ENCODE peak calls at places on chromosomes 13 and 19, in six cellular contexts. Q is A549, W is K562, P is SK-N-SH, V is GM12878, H is HepG2. M is an unnamed sample.
A peak's percentile ranks its signal among the peaks of the same experiment; 100 is the strongest.

GRCh38 chr13:30107536-30108136 is 199.7 kb downstream of the KATNAL1 start:
- DNase-seq in V (no peak), Q (no peak), H (no peak), P (no peak), W (no peak), M (peak; percentile 84)

GRCh38 chr13:25267715-25268114 is 19.6 kb downstream of the MTMR6 start:
- DNase-seq in V (no peak), H (no peak), P (peak; percentile 17), Q (no peak), W (no peak), M (peak; percentile 26)

GRCh38 chr13:24671367-24672117 is 8.7 kb upstream of the ATP12A start:
- DNase-seq in H (peak; percentile 54), P (peak; percentile 82), W (peak; percentile 28), V (no peak), Q (peak; percentile 54), M (peak; percentile 72)

GRCh38 chr19:38037151-38037611 is 130.2 kb downstream of the SIPA1L3 start:
- DNase-seq in H (no peak), W (peak; percentile 46), Q (no peak), V (no peak), P (no peak), M (no peak)

GRCh38 chr19:49064768-49065611 is at the start of gene NTF4:
- DNase-seq in Q (peak; percentile 61), P (peak; percentile 88), V (no peak), H (peak; percentile 20), W (peak; percentile 41), M (no peak)

GRCh38 chr13:23722726-23723453 is 152.7 kb downstream of the TNFRSF19 start:
- DNase-seq in P (no peak), H (peak; percentile 82), V (no peak), Q (no peak), W (no peak), M (no peak)

GRCh38 chr13:97347255-97347653 is 86.7 kb upstream of the RAP2A start:
- DNase-seq in P (no peak), H (no peak), V (no peak), W (no peak), Q (no peak), M (no peak)

GRCh38 chr13:23871616-23872220 is 17.5 kb downstream of the MIPEP start:
- DNase-seq in H (peak; percentile 39), V (no peak), P (peak; percentile 46), W (no peak), Q (no peak), M (peak; percentile 59)

GRCh38 chr13:98766120-98766519 is 13.6 kb upstream of the SLC15A1 start:
- DNase-seq in P (no peak), H (no peak), V (no peak), Q (no peak), W (no peak), M (no peak)

GRCh38 chr19:15813916-15814315 is 1.5 kb downstream of the OR10H1 start:
- DNase-seq in P (no peak), H (no peak), W (no peak), Q (no peak), V (no peak), M (no peak)

GRCh38 chr19:33677745-33678426 is 56.1 kb downstream of the CHST8 start:
- DNase-seq in P (no peak), Q (no peak), V (no peak), W (peak; percentile 6), H (no peak), M (no peak)

GRCh38 chr13:31773538-31773937 is 34.2 kb downstream of the RXFP2 start:
- DNase-seq in P (no peak), H (no peak), Q (no peak), V (no peak), W (no peak), M (peak; percentile 91)

GRCh38 chr19:14073232-14073924 is 792 bp downstream of the MISP3 start:
- DNase-seq in V (no peak), H (no peak), P (peak; percentile 92), Q (no peak), W (peak; percentile 85), M (peak; percentile 82)

GRCh38 chr13:23609414-23610186 is 39.4 kb downstream of the TNFRSF19 start:
- DNase-seq in H (no peak), Q (no peak), P (no peak), W (no peak), V (no peak), M (peak; percentile 77)

GRCh38 chr13:19818223-19818842 is 35.6 kb upstream of the PSPC1 start:
- DNase-seq in V (no peak), H (peak; percentile 4), P (peak; percentile 57), W (peak; percentile 48), Q (peak; percentile 7), M (no peak)

DNA sequence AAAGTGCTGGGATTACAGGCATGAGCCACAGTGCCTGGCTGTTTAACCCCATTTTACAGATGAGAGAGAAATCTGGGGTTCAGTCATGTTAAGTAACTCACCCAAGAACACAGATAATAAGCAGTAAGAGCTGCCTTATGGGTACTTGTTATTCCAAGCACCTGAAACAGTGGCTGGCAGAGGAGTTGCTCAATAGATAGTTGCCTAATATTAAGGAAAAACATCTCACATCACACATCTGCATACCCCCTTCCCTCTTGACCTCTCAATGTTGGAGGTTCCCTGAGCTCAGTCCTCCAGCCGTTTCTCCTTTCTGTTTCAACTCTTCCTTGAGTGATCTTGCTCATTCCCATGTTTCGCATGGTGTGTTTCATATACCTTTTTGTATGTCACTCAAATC is 401.9 kb downstream of the KLF12 start:
- DNase-seq in H (no peak), Q (no peak), V (no peak), P (no peak), W (no peak), M (no peak)
- TF ChIP-seq SMC3 in H (no peak), Q (no peak), V (no peak), P (no peak), W (no peak), M (no peak)

GRCh38 chr13:44577236-44578063 is 1.3 kb upstream of the TSC22D1 start:
- DNase-seq in W (peak; percentile 95), V (peak; percentile 45), P (peak; percentile 96), H (peak; percentile 87), Q (peak; percentile 64), M (peak; percentile 95)
- TF ChIP-seq SMC3 in W (no peak), V (no peak), P (peak; percentile 2), H (no peak), Q (no peak), M (peak; percentile 2)

GRCh38 chr19:42032428-42032827 is 37.6 kb downstream of the GRIK5 start:
- DNase-seq in W (no peak), V (no peak), H (no peak), Q (no peak), P (no peak), M (no peak)
- TF ChIP-seq SMC3 in W (no peak), V (no peak), H (no peak), Q (no peak), P (no peak), M (no peak)

GRCh38 chr13:40592035-40592434 is 74.4 kb downstream of the FOXO1 start:
- DNase-seq in W (no peak), Q (no peak), H (no peak), P (no peak), V (no peak), M (no peak)
- TF ChIP-seq SMC3 in W (no peak), Q (no peak), H (no peak), P (no peak), V (no peak), M (no peak)

GRCh38 chr13:48431431-48431830 is 18.5 kb upstream of the LPAR6 start:
- DNase-seq in V (no peak), H (peak; percentile 73), W (no peak), P (no peak), Q (no peak), M (no peak)
- TF ChIP-seq SMC3 in V (no peak), H (no peak), W (no peak), P (no peak), Q (no peak), M (no peak)

GRCh38 chr19:50356691-50357177 is 8.7 kb downstream of the NAPSA start:
- DNase-seq in V (no peak), P (no peak), W (no peak), H (no peak), Q (no peak), M (no peak)

GRCh38 chr19:50361290-50362029 is 4.0 kb downstream of the NAPSA start:
- DNase-seq in W (peak; percentile 90), H (no peak), Q (no peak), P (no peak), V (no peak), M (no peak)

GRCh38 chr19:50357178-50358100 is 8.0 kb downstream of the NAPSA start:
- DNase-seq in H (peak; percentile 52), Q (peak; percentile 68), W (peak; percentile 93), P (peak; percentile 70), V (peak; percentile 46), M (peak; percentile 41)

GRCh38 chr19:50359432-50359818 is 6.0 kb downstream of the NAPSA start:
- DNase-seq in V (no peak), P (no peak), Q (no peak), W (no peak), H (no peak), M (no peak)

GRCh38 chr19:50358483-50359431 is 6.7 kb downstream of the NAPSA start:
- DNase-seq in H (no peak), W (peak; percentile 92), V (peak; percentile 48), P (peak; percentile 89), Q (no peak), M (peak; percentile 20)
- TF ChIP-seq SMC3 in H (no peak), W (no peak), V (no peak), P (no peak), Q (no peak), M (no peak)

M was measured in IMR-90.